ENCODE peak calls at places on chromosome 13, in eight cellular contexts. One of them, this sample, is unnamed.

GRCh38 chr13:91907398-91907797 is 509.0 kb downstream of the GPC5 start:
- DNase-seq in neural progenitor cell: no peak
- DNase-seq in fibroblast of lung: no peak
- DNase-seq in ovary: no peak
- DNase-seq in lung: no peak
- DNase-seq in heart left ventricle: no peak
- DNase-seq in transverse colon: no peak
- DNase-seq in Caco-2: no peak
- DNase-seq in this sample: no peak

GRCh38 chr13:27704681-27705080 is 83.0 kb downstream of the POLR1D start:
- DNase-seq in lung: no peak
- DNase-seq in ovary: no peak
- DNase-seq in transverse colon: no peak
- DNase-seq in Caco-2: no peak
- DNase-seq in fibroblast of lung: no peak
- DNase-seq in heart left ventricle: no peak
- DNase-seq in neural progenitor cell: no peak
- DNase-seq in this sample: no peak

GRCh38 chr13:59873856-59874255 is 289.9 kb downstream of the DIAPH3 start:
- DNase-seq in neural progenitor cell: no peak
- DNase-seq in Caco-2: no peak
- DNase-seq in heart left ventricle: no peak
- DNase-seq in transverse colon: no peak
- DNase-seq in fibroblast of lung: no peak
- DNase-seq in ovary: no peak
- DNase-seq in lung: no peak
- DNase-seq in this sample: no peak

GRCh38 chr13:25690582-25690981 is 318.8 kb downstream of the ATP8A2 start:
- DNase-seq in ovary: no peak
- DNase-seq in Caco-2: no peak
- DNase-seq in heart left ventricle: no peak
- DNase-seq in lung: no peak
- DNase-seq in fibroblast of lung: no peak
- DNase-seq in neural progenitor cell: no peak
- DNase-seq in transverse colon: no peak
- DNase-seq in this sample: no peak

GRCh38 chr13:80235131-80235530 is 105.8 kb downstream of the SPRY2 start:
- DNase-seq in heart left ventricle: no peak
- DNase-seq in neural progenitor cell: no peak
- DNase-seq in ovary: no peak
- DNase-seq in lung: no peak
- DNase-seq in transverse colon: no peak
- DNase-seq in fibroblast of lung: peak; percentile 46
- DNase-seq in Caco-2: no peak
- DNase-seq in this sample: peak; percentile 19

GRCh38 chr13:79429309-79429708 is 23.3 kb upstream of the RBM26 start:
- DNase-seq in transverse colon: no peak
- DNase-seq in Caco-2: no peak
- DNase-seq in neural progenitor cell: no peak
- DNase-seq in fibroblast of lung: no peak
- DNase-seq in lung: no peak
- DNase-seq in ovary: no peak
- DNase-seq in heart left ventricle: no peak
- DNase-seq in this sample: no peak

GRCh38 chr13:72689181-72689696 is 38.2 kb downstream of the MZT1 start:
- DNase-seq in neural progenitor cell: no peak
- DNase-seq in Caco-2: no peak
- DNase-seq in lung: no peak
- DNase-seq in ovary: no peak
- DNase-seq in fibroblast of lung: no peak
- DNase-seq in heart left ventricle: no peak
- DNase-seq in transverse colon: no peak
- DNase-seq in this sample: no peak

GRCh38 chr13:100175078-100175802 is 86.3 kb downstream of the PCCA start:
- DNase-seq in neural progenitor cell: peak; percentile 21
- DNase-seq in ovary: no peak
- DNase-seq in heart left ventricle: no peak
- DNase-seq in Caco-2: no peak
- DNase-seq in fibroblast of lung: no peak
- DNase-seq in lung: no peak
- DNase-seq in transverse colon: no peak
- DNase-seq in this sample: no peak

GRCh38 chr13:26663801-26664200 is 96.8 kb downstream of the GPR12 start:
- DNase-seq in fibroblast of lung: no peak
- DNase-seq in heart left ventricle: no peak
- DNase-seq in ovary: no peak
- DNase-seq in lung: no peak
- DNase-seq in transverse colon: no peak
- DNase-seq in neural progenitor cell: no peak
- DNase-seq in Caco-2: no peak
- DNase-seq in this sample: no peak

GRCh38 chr13:67515895-67516294 is 285.8 kb upstream of the PCDH9 start:
- DNase-seq in ovary: no peak
- DNase-seq in Caco-2: no peak
- DNase-seq in neural progenitor cell: no peak
- DNase-seq in lung: no peak
- DNase-seq in fibroblast of lung: peak; percentile 92
- DNase-seq in heart left ventricle: no peak
- DNase-seq in transverse colon: no peak
- DNase-seq in this sample: no peak

GRCh38 chr13:101018720-101019119 is 344.1 kb upstream of the TMTC4 start:
- DNase-seq in heart left ventricle: no peak
- DNase-seq in lung: no peak
- DNase-seq in fibroblast of lung: peak; percentile 0
- DNase-seq in Caco-2: no peak
- DNase-seq in transverse colon: no peak
- DNase-seq in ovary: no peak
- DNase-seq in neural progenitor cell: no peak
- DNase-seq in this sample: no peak

GRCh38 chr13:52348081-52348480 is 57.9 kb downstream of the THSD1 start:
- DNase-seq in fibroblast of lung: peak; percentile 36
- DNase-seq in heart left ventricle: no peak
- DNase-seq in neural progenitor cell: no peak
- DNase-seq in ovary: no peak
- DNase-seq in transverse colon: no peak
- DNase-seq in lung: no peak
- DNase-seq in Caco-2: no peak
- DNase-seq in this sample: no peak

GRCh38 chr13:112098699-112099098 is 31.8 kb downstream of the SOX1 start:
- DNase-seq in neural progenitor cell: no peak
- DNase-seq in heart left ventricle: no peak
- DNase-seq in Caco-2: no peak
- DNase-seq in transverse colon: no peak
- DNase-seq in ovary: no peak
- DNase-seq in fibroblast of lung: no peak
- DNase-seq in lung: no peak
- DNase-seq in this sample: no peak

GRCh38 chr13:37617162-37617561 is 18.6 kb upstream of the POSTN start:
- DNase-seq in lung: no peak
- DNase-seq in heart left ventricle: no peak
- DNase-seq in transverse colon: no peak
- DNase-seq in ovary: no peak
- DNase-seq in Caco-2: no peak
- DNase-seq in fibroblast of lung: peak; percentile 42
- DNase-seq in neural progenitor cell: no peak
- DNase-seq in this sample: no peak

GRCh38 chr13:53200498-53201453 is 172.2 kb downstream of the OLFM4 start:
- DNase-seq in Caco-2: no peak
- DNase-seq in transverse colon: peak; percentile 28
- DNase-seq in heart left ventricle: peak; percentile 81
- DNase-seq in ovary: no peak
- DNase-seq in lung: no peak
- DNase-seq in fibroblast of lung: peak; percentile 2
- DNase-seq in neural progenitor cell: peak; percentile 96
- DNase-seq in this sample: peak; percentile 71

GRCh38 chr13:45798851-45799250 is 52.7 kb downstream of the SIAH3 start:
- DNase-seq in neural progenitor cell: no peak
- DNase-seq in fibroblast of lung: no peak
- DNase-seq in transverse colon: no peak
- DNase-seq in ovary: no peak
- DNase-seq in Caco-2: no peak
- DNase-seq in lung: no peak
- DNase-seq in heart left ventricle: no peak
- DNase-seq in this sample: no peak

GRCh38 chr13:114071991-114072390 is 60.4 kb downstream of the RASA3 start:
- DNase-seq in transverse colon: no peak
- DNase-seq in fibroblast of lung: peak; percentile 20
- DNase-seq in lung: no peak
- DNase-seq in heart left ventricle: peak; percentile 33
- DNase-seq in ovary: no peak
- DNase-seq in Caco-2: peak; percentile 27
- DNase-seq in neural progenitor cell: no peak
- DNase-seq in this sample: peak; percentile 19

GRCh38 chr13:95627590-95627989 is 16.9 kb downstream of the DZIP1 start:
- DNase-seq in heart left ventricle: no peak
- DNase-seq in ovary: no peak
- DNase-seq in Caco-2: no peak
- DNase-seq in transverse colon: no peak
- DNase-seq in neural progenitor cell: no peak
- DNase-seq in fibroblast of lung: peak; percentile 58
- DNase-seq in lung: no peak
- DNase-seq in this sample: no peak

GRCh38 chr13:46906440-46906839 is 9.6 kb upstream of the HTR2A start:
- DNase-seq in Caco-2: no peak
- DNase-seq in transverse colon: no peak
- DNase-seq in heart left ventricle: no peak
- DNase-seq in ovary: no peak
- DNase-seq in neural progenitor cell: no peak
- DNase-seq in lung: no peak
- DNase-seq in fibroblast of lung: no peak
- DNase-seq in this sample: no peak

GRCh38 chr13:112330479-112331407 is 45.4 kb upstream of the SPACA7 start:
- DNase-seq in neural progenitor cell: no peak
- DNase-seq in ovary: no peak
- DNase-seq in fibroblast of lung: no peak
- DNase-seq in heart left ventricle: no peak
- DNase-seq in Caco-2: no peak
- DNase-seq in transverse colon: no peak
- DNase-seq in lung: no peak
- DNase-seq in this sample: no peak

GRCh38 chr13:28744091-28744536 is 25.3 kb upstream of the SLC46A3 start:
- DNase-seq in lung: no peak
- DNase-seq in Caco-2: no peak
- DNase-seq in transverse colon: no peak
- DNase-seq in fibroblast of lung: peak; percentile 3
- DNase-seq in heart left ventricle: no peak
- DNase-seq in ovary: no peak
- DNase-seq in neural progenitor cell: no peak
- DNase-seq in this sample: peak; percentile 10

GRCh38 chr13:40563350-40564125 is 102.9 kb downstream of the FOXO1 start:
- DNase-seq in ovary: no peak
- DNase-seq in lung: no peak
- DNase-seq in transverse colon: no peak
- DNase-seq in Caco-2: no peak
- DNase-seq in neural progenitor cell: peak; percentile 10
- DNase-seq in heart left ventricle: no peak
- DNase-seq in fibroblast of lung: peak; percentile 58
- DNase-seq in this sample: no peak
- H3K4me3 ChIP-seq in ovary: no peak overlapping the region
- H3K4me3 ChIP-seq in lung: no peak overlapping the region
- H3K4me3 ChIP-seq in transverse colon: no peak overlapping the region
- H3K4me3 ChIP-seq in Caco-2: no peak overlapping the region
- H3K4me3 ChIP-seq in neural progenitor cell: no peak overlapping the region
- H3K4me3 ChIP-seq in heart left ventricle: no peak overlapping the region
- H3K4me3 ChIP-seq in fibroblast of lung: no peak overlapping the region
- H3K4me3 ChIP-seq in this sample: no peak overlapping the region

DNA sequence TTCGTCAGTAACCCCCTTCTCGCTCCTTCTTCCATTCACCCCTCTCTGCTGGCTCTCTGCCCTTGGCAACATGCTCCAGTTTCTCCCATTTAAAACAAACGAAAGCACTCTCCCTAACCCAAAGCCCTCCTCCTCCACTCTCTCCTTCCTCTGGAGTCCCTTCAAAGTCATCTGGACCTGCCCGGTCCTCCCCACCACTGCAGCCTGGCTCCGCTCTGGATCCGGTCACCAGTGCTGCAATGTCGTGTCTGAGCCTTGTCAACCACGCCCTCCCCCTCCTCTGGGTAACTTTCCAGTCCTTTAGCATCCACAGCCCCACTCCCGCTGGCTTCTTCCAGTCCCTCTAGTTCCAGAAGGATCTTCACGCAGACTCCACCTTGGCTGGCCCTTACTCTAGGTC is 55.0 kb downstream of the STK24 start:
- DNase-seq in Caco-2: no peak
- DNase-seq in fibroblast of lung: no peak
- DNase-seq in neural progenitor cell: no peak
- DNase-seq in transverse colon: no peak
- DNase-seq in heart left ventricle: no peak
- DNase-seq in lung: no peak
- DNase-seq in ovary: no peak
- DNase-seq in this sample: no peak
- H3K4me1 ChIP-seq in Caco-2: no peaks in the 10 kb centered on the region
- H3K4me1 ChIP-seq in fibroblast of lung: peaks cover 5% of the 10 kb centered on the region
- H3K4me1 ChIP-seq in neural progenitor cell: peaks cover 37% of the 10 kb centered on the region
- H3K4me1 ChIP-seq in transverse colon: peaks cover 75% of the 10 kb centered on the region
- H3K4me1 ChIP-seq in heart left ventricle: peaks cover 10% of the 10 kb centered on the region
- H3K4me1 ChIP-seq in lung: peaks cover 28% of the 10 kb centered on the region
- H3K4me1 ChIP-seq in ovary: peaks cover 35% of the 10 kb centered on the region
- H3K4me1 ChIP-seq in this sample: peaks cover 26% of the 10 kb centered on the region

GRCh38 chr13:18946738-18947137 is 234.9 kb downstream of the TUBA3C start:
- DNase-seq in lung: no peak
- DNase-seq in neural progenitor cell: no peak
- DNase-seq in heart left ventricle: peak; percentile 14
- DNase-seq in Caco-2: no peak
- DNase-seq in ovary: no peak
- DNase-seq in transverse colon: no peak
- DNase-seq in fibroblast of lung: no peak
- DNase-seq in this sample: no peak

GRCh38 chr13:18948012-18948663 is 233.5 kb downstream of the TUBA3C start:
- DNase-seq in transverse colon: no peak
- DNase-seq in Caco-2: no peak
- DNase-seq in fibroblast of lung: no peak
- DNase-seq in ovary: no peak
- DNase-seq in heart left ventricle: peak; percentile 33
- DNase-seq in neural progenitor cell: no peak
- DNase-seq in lung: no peak
- DNase-seq in this sample: no peak

GRCh38 chr13:18948664-18949488 is 232.7 kb downstream of the TUBA3C start:
- DNase-seq in heart left ventricle: peak; percentile 15
- DNase-seq in fibroblast of lung: no peak
- DNase-seq in transverse colon: no peak
- DNase-seq in neural progenitor cell: no peak
- DNase-seq in lung: no peak
- DNase-seq in ovary: no peak
- DNase-seq in Caco-2: no peak
- DNase-seq in this sample: peak; percentile 34

GRCh38 chr13:18949489-18949761 is 232.2 kb downstream of the TUBA3C start:
- DNase-seq in lung: no peak
- DNase-seq in neural progenitor cell: no peak
- DNase-seq in fibroblast of lung: no peak
- DNase-seq in heart left ventricle: peak; percentile 31
- DNase-seq in transverse colon: no peak
- DNase-seq in Caco-2: no peak
- DNase-seq in ovary: no peak
- DNase-seq in this sample: no peak

GRCh38 chr13:18947376-18947977 is 234.1 kb downstream of the TUBA3C start:
- DNase-seq in fibroblast of lung: no peak
- DNase-seq in neural progenitor cell: no peak
- DNase-seq in transverse colon: no peak
- DNase-seq in lung: no peak
- DNase-seq in heart left ventricle: peak; percentile 14
- DNase-seq in Caco-2: no peak
- DNase-seq in ovary: no peak
- DNase-seq in this sample: no peak
- H3K9me3 ChIP-seq in fibroblast of lung: no peaks in the 10 kb centered on the region
- H3K9me3 ChIP-seq in neural progenitor cell: peaks cover 6% of the 10 kb centered on the region
- H3K9me3 ChIP-seq in transverse colon: no peaks in the 10 kb centered on the region
- H3K9me3 ChIP-seq in lung: no peaks in the 10 kb centered on the region
- H3K9me3 ChIP-seq in heart left ventricle: no peaks in the 10 kb centered on the region
- H3K9me3 ChIP-seq in Caco-2: no peaks in the 10 kb centered on the region
- H3K9me3 ChIP-seq in ovary: no peaks in the 10 kb centered on the region
- H3K9me3 ChIP-seq in this sample: peaks cover 70% of the 10 kb centered on the region

GRCh38 chr13:20721058-20721453 is 17.6 kb downstream of the IL17D start:
- DNase-seq in ovary: no peak
- DNase-seq in transverse colon: no peak
- DNase-seq in lung: no peak
- DNase-seq in neural progenitor cell: no peak
- DNase-seq in Caco-2: no peak
- DNase-seq in heart left ventricle: no peak
- DNase-seq in fibroblast of lung: no peak
- DNase-seq in this sample: no peak
- H3K4me3 ChIP-seq in ovary: no peak overlapping the region
- H3K4me3 ChIP-seq in transverse colon: no peak overlapping the region
- H3K4me3 ChIP-seq in lung: no peak overlapping the region
- H3K4me3 ChIP-seq in neural progenitor cell: peak overlapping the region; percentile 45
- H3K4me3 ChIP-seq in Caco-2: no peak overlapping the region
- H3K4me3 ChIP-seq in heart left ventricle: no peak overlapping the region
- H3K4me3 ChIP-seq in fibroblast of lung: no peak overlapping the region
- H3K4me3 ChIP-seq in this sample: no peak overlapping the region

This sample was measured in mucosa of descending colon.